ENCODE peak calls at places on chromosomes 12 and 14, in six cellular contexts. V is gastrocnemius medialis, G is adrenal gland, I is K562, P is thoracic aorta, B is spleen. T is an unnamed sample.

GRCh38 chr12:52055781-52056711 is 4.8 kb downstream of the NR4A1 start:
- DNase-seq in P (no peak), I (no peak), V (peak; percentile 29), B (peak; percentile 46), G (peak; percentile 73), T (peak; percentile 35)

GRCh38 chr12:105765053-105766019 is 373.4 kb downstream of the NUAK1 start:
- DNase-seq in P (no peak), G (no peak), V (no peak), B (no peak), I (no peak), T (no peak)

GRCh38 chr12:108629824-108630476 is 3.7 kb downstream of the SELPLG start:
- DNase-seq in G (no peak), B (peak; percentile 82), P (no peak), I (peak; percentile 83), V (no peak), T (no peak)

GRCh38 chr14:70036665-70037064 is 152.1 kb downstream of the SLC8A3 start:
- DNase-seq in G (no peak), I (no peak), P (no peak), V (no peak), B (no peak), T (no peak)

GRCh38 chr12:12379831-12380730 is 23.2 kb downstream of the BORCS5 start:
- DNase-seq in V (no peak), B (no peak), P (no peak), G (no peak), I (no peak), T (no peak)

GRCh38 chr12:32789446-32789845 is 33.7 kb upstream of the YARS2 start:
- DNase-seq in P (no peak), I (no peak), B (no peak), V (no peak), G (no peak), T (no peak)

GRCh38 chr14:102116361-102117180 is 23.1 kb upstream of the WDR20 start:
- DNase-seq in V (no peak), B (peak; percentile 47), I (no peak), P (no peak), G (peak; percentile 42), T (no peak)

GRCh38 chr12:109680521-109681030 is 33.0 kb upstream of the FAM222A start:
- DNase-seq in B (no peak), I (no peak), P (no peak), V (no peak), G (no peak), T (no peak)

GRCh38 chr14:47675489-47676300 is at the start of gene MDGA2:
- DNase-seq in B (peak; percentile 66), G (peak; percentile 64), V (no peak), I (no peak), P (no peak), T (peak; percentile 21)

GRCh38 chr14:24051789-24052655 is at the start of gene CARMIL3:
- DNase-seq in G (peak; percentile 66), I (peak; percentile 86), P (no peak), V (peak; percentile 41), B (peak; percentile 91), T (peak; percentile 84)

GRCh38 chr14:93081875-93082570 is 33.7 kb downstream of the ITPK1 start:
- DNase-seq in V (no peak), I (no peak), G (no peak), P (no peak), B (no peak), T (no peak)

GRCh38 chr12:50085615-50085928 is 430 bp downstream of the SMARCD1 start:
- DNase-seq in G (no peak), I (no peak), B (no peak), P (no peak), V (no peak), T (no peak)

GRCh38 chr14:79016828-79017505 is 846.8 kb downstream of the NRXN3 start:
- DNase-seq in B (no peak), V (no peak), I (no peak), P (no peak), G (no peak), T (no peak)

GRCh38 chr12:93245543-93245942 is 132.2 kb upstream of the NUDT4 start:
- DNase-seq in V (no peak), P (no peak), G (no peak), B (peak; percentile 84), I (no peak), T (no peak)

GRCh38 chr12:109469516-109469915 is 7.6 kb downstream of the KCTD10 start:
- DNase-seq in B (no peak), P (no peak), G (no peak), I (no peak), V (no peak), T (no peak)

GRCh38 chr12:113333877-113334785 is 778 bp downstream of the SLC8B1 start:
- DNase-seq in P (no peak), I (no peak), G (peak; percentile 72), V (no peak), B (peak; percentile 85), T (no peak)

GRCh38 chr12:26226119-26226518 is 30.7 kb downstream of the SSPN start:
- DNase-seq in I (no peak), P (no peak), G (no peak), B (no peak), V (no peak), T (no peak)

GRCh38 chr14:33348510-33348909 is 409.8 kb downstream of the NPAS3 start:
- DNase-seq in V (no peak), I (no peak), B (no peak), G (no peak), P (no peak), T (no peak)

GRCh38 chr12:93087836-93088610 is 158.9 kb upstream of the EEA1 start:
- DNase-seq in G (no peak), P (no peak), I (no peak), B (no peak), V (no peak), T (no peak)

GRCh38 chr12:131726-132465 is 65.3 kb downstream of the IQSEC3 start:
- DNase-seq in V (no peak), B (no peak), I (no peak), G (no peak), P (no peak), T (peak; percentile 13)

GRCh38 chr14:95664546-95664945 is 21.7 kb upstream of the TCL1B start:
- DNase-seq in G (no peak), P (no peak), I (no peak), B (no peak), V (no peak), T (no peak)

GRCh38 chr12:57218030-57218853 is 1.6 kb downstream of the NXPH4 start:
- DNase-seq in P (no peak), V (no peak), B (no peak), G (no peak), I (no peak), T (no peak)

DNA sequence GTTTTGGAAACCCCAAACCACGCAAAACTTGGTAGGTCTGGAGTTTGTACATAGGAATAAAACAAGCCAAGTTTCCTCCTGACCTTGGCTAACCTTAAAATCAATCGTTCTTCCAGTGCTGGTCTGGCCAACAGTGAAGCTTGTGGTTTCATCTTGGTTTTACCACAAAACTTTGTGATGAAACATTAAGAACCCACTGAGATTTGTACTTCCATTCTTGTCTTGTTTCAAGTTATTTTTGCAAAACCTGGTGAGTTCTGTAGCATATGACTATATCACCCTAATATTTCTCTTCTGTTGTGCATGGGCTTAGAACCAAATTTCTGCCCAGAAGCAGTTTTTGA is 26.4 kb downstream of the SIX1 start:
- DNase-seq in B (no peak), G (no peak), I (no peak), V (no peak), P (no peak), T (no peak)
- H3K27me3 ChIP-seq in B (peaks cover 8% of the 10 kb centered on the region), G (no peaks in the 10 kb centered on the region), I (no peaks in the 10 kb centered on the region), V (no peaks in the 10 kb centered on the region), P (no peaks in the 10 kb centered on the region), T (peaks cover 7% of the 10 kb centered on the region)

DNA sequence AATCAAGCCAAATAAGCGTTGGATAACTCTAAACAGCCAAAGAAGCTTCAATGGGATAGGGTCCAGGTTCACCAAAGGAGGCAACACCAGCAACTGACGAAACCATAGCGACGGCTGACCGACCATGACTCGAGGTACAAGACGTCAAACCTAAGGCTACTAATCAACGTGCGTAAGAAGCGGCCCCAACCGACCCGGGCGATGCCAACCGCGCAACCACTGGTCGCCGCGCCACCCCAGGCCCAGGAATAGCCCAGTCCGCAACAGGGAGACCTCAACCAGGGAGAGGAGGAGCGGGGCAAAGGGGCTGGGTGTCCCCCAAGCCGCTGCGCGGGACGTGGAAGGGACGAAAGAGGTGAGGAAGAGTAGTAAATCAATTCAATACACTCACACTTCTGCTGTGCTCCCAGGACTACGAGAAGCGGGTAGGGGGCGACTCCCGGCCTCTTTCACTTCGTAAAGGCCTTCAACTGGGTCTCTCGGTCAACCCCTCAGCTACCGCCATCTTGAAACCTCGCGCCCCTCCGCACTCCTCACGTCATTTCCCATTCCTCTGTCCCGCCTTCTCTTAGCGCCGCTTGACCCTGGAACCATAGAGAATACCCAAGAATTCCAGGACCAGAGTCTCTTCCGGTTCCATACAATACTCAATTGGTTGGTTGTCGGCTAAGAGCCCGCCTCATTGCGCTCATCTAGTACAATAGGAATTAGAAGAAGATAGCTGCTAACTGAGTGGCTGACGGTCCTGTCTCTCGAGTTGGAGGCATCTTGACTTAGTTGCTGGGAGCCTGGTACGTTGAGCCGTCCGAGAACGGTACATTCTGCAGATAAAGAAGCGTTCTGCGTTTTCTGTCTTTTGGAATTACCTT is at the start of the genes C12orf60 and WBP11:
- DNase-seq in G (peak; percentile 100), B (peak; percentile 94), P (peak; percentile 97), I (peak; percentile 67), V (peak; percentile 98), T (peak; percentile 99)
- TF ChIP-seq CTCF in G (no peak), B (no peak), P (no peak), I (no peak), V (no peak), T (no peak)

GRCh38 chr14:55691659-55692058 is 111.7 kb downstream of the KTN1 start:
- DNase-seq in V (no peak), I (no peak), G (no peak), P (no peak), B (no peak), T (no peak)

GRCh38 chr14:55684956-55685584 is 105.1 kb downstream of the KTN1 start:
- DNase-seq in G (no peak), I (no peak), V (peak; percentile 81), B (no peak), P (no peak), T (no peak)

GRCh38 chr14:55689971-55690871 is 110.2 kb downstream of the KTN1 start:
- DNase-seq in I (no peak), B (no peak), G (no peak), P (no peak), V (no peak), T (no peak)

GRCh38 chr14:55688566-55688965 is 108.6 kb downstream of the KTN1 start:
- DNase-seq in I (no peak), G (no peak), B (no peak), P (no peak), V (no peak), T (no peak)

DNA sequence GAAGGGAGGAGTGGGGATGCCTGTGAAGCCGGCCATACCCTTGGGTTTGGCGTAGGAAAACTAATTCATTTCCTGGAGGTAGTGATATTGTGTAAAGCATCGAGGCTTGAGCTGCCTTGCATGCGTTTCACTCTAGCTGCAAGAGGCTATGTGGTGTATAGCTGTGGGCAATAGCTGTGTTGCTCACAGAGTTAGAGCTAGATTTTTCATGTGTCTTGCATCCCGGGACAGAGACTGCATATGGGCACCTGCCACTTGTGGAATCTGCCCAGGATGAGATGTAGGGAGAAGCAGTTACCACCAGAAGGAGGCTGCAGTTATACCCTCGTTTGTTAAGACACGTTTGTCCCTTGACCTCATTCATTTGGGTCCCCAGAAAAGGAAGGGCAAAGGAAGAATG is 106.7 kb downstream of the KTN1 start:
- DNase-seq in B (no peak), P (no peak), I (no peak), G (no peak), V (no peak), T (no peak)
- H3K36me3 ChIP-seq in B (peaks cover 56% of the 10 kb centered on the region), P (peaks cover 11% of the 10 kb centered on the region), I (peaks cover 16% of the 10 kb centered on the region), G (peaks cover 10% of the 10 kb centered on the region), V (no peaks in the 10 kb centered on the region), T (peaks cover 27% of the 10 kb centered on the region)

GRCh38 chr12:59023861-59024424 is 103.6 kb upstream of the LRIG3 start:
- DNase-seq in B (no peak), I (no peak), P (no peak), V (no peak), G (no peak), T (peak; percentile 12)

GRCh38 chr12:59020541-59020940 is 100.2 kb upstream of the LRIG3 start:
- DNase-seq in I (no peak), P (no peak), G (no peak), B (no peak), V (no peak), T (no peak)
- H3K27me3 ChIP-seq in I (no peaks in the 10 kb centered on the region), P (no peaks in the 10 kb centered on the region), G (no peaks in the 10 kb centered on the region), B (no peaks in the 10 kb centered on the region), V (no peaks in the 10 kb centered on the region), T (no peaks in the 10 kb centered on the region)